ENCODE peak calls at places on chromosomes 13 and 19, in seven cellular contexts. One of them, this sample, is unnamed.

GRCh38 chr13:23621316-23621645 is 51.1 kb downstream of the TNFRSF19 start:
- DNase-seq in tibial nerve: no peak
- DNase-seq in Calu3: peak
- DNase-seq in effector memory CD8-positive, alpha-beta T cell: no peak
- DNase-seq in NCI-H510A treated with DMSO at 0.1 percent for 48 hours: no peak
- DNase-seq in AG04450: peak
- DNase-seq in activated T-cell treated with anti-CD3 and anti-CD28 coated beads for 24 hours: no peak
- DNase-seq in this sample: no peak

GRCh38 chr19:39224910-39225309 is 19.9 kb downstream of the IFNL3 start:
- DNase-seq in tibial nerve: no peak
- DNase-seq in Calu3: no peak
- DNase-seq in effector memory CD8-positive, alpha-beta T cell: no peak
- DNase-seq in NCI-H510A treated with DMSO at 0.1 percent for 48 hours: no peak
- DNase-seq in AG04450: no peak
- DNase-seq in activated T-cell treated with anti-CD3 and anti-CD28 coated beads for 24 hours: no peak
- DNase-seq in this sample: no peak

GRCh38 chr19:12985049-12985776 is 10.1 kb upstream of the NFIX start:
- DNase-seq in tibial nerve: peak
- DNase-seq in Calu3: peak
- DNase-seq in effector memory CD8-positive, alpha-beta T cell: peak
- DNase-seq in NCI-H510A treated with DMSO at 0.1 percent for 48 hours: peak
- DNase-seq in AG04450: no peak
- DNase-seq in activated T-cell treated with anti-CD3 and anti-CD28 coated beads for 24 hours: no peak
- DNase-seq in this sample: peak

GRCh38 chr13:113741101-113741731 is 17.8 kb upstream of the TMEM255B start:
- DNase-seq in tibial nerve: no peak
- DNase-seq in Calu3: no peak
- DNase-seq in effector memory CD8-positive, alpha-beta T cell: no peak
- DNase-seq in NCI-H510A treated with DMSO at 0.1 percent for 48 hours: no peak
- DNase-seq in AG04450: no peak
- DNase-seq in activated T-cell treated with anti-CD3 and anti-CD28 coated beads for 24 hours: no peak
- DNase-seq in this sample: no peak

GRCh38 chr13:101829484-101829883 is 377.0 kb downstream of the ITGBL1 start:
- DNase-seq in tibial nerve: no peak
- DNase-seq in Calu3: no peak
- DNase-seq in effector memory CD8-positive, alpha-beta T cell: no peak
- DNase-seq in NCI-H510A treated with DMSO at 0.1 percent for 48 hours: no peak
- DNase-seq in AG04450: no peak
- DNase-seq in activated T-cell treated with anti-CD3 and anti-CD28 coated beads for 24 hours: no peak
- DNase-seq in this sample: no peak

GRCh38 chr13:73335226-73335625 is 276.4 kb downstream of the KLF5 start:
- DNase-seq in tibial nerve: no peak
- DNase-seq in Calu3: no peak
- DNase-seq in effector memory CD8-positive, alpha-beta T cell: no peak
- DNase-seq in NCI-H510A treated with DMSO at 0.1 percent for 48 hours: no peak
- DNase-seq in AG04450: no peak
- DNase-seq in activated T-cell treated with anti-CD3 and anti-CD28 coated beads for 24 hours: no peak
- DNase-seq in this sample: no peak

GRCh38 chr19:4256563-4256962 is 9.7 kb downstream of the YJU2 start:
- DNase-seq in tibial nerve: no peak
- DNase-seq in Calu3: no peak
- DNase-seq in effector memory CD8-positive, alpha-beta T cell: no peak
- DNase-seq in NCI-H510A treated with DMSO at 0.1 percent for 48 hours: no peak
- DNase-seq in AG04450: no peak
- DNase-seq in activated T-cell treated with anti-CD3 and anti-CD28 coated beads for 24 hours: no peak
- DNase-seq in this sample: no peak

GRCh38 chr19:27793128-27793643 is 1419.8 kb downstream of the UQCRFS1 start:
- DNase-seq in tibial nerve: peak
- DNase-seq in Calu3: peak
- DNase-seq in effector memory CD8-positive, alpha-beta T cell: no peak
- DNase-seq in NCI-H510A treated with DMSO at 0.1 percent for 48 hours: peak
- DNase-seq in AG04450: peak
- DNase-seq in activated T-cell treated with anti-CD3 and anti-CD28 coated beads for 24 hours: peak
- DNase-seq in this sample: peak

GRCh38 chr19:51471527-51471926 is 6.8 kb upstream of the CEACAM18 start:
- DNase-seq in tibial nerve: no peak
- DNase-seq in Calu3: no peak
- DNase-seq in effector memory CD8-positive, alpha-beta T cell: no peak
- DNase-seq in NCI-H510A treated with DMSO at 0.1 percent for 48 hours: no peak
- DNase-seq in AG04450: no peak
- DNase-seq in activated T-cell treated with anti-CD3 and anti-CD28 coated beads for 24 hours: no peak
- DNase-seq in this sample: no peak

GRCh38 chr13:39273953-39274352 is 235.7 kb downstream of the NHLRC3 start:
- DNase-seq in tibial nerve: no peak
- DNase-seq in Calu3: peak
- DNase-seq in effector memory CD8-positive, alpha-beta T cell: no peak
- DNase-seq in NCI-H510A treated with DMSO at 0.1 percent for 48 hours: peak
- DNase-seq in AG04450: no peak
- DNase-seq in activated T-cell treated with anti-CD3 and anti-CD28 coated beads for 24 hours: no peak
- DNase-seq in this sample: no peak

GRCh38 chr13:39870197-39870746 is 214.8 kb downstream of the COG6 start:
- DNase-seq in tibial nerve: no peak
- DNase-seq in Calu3: no peak
- DNase-seq in effector memory CD8-positive, alpha-beta T cell: no peak
- DNase-seq in NCI-H510A treated with DMSO at 0.1 percent for 48 hours: no peak
- DNase-seq in AG04450: no peak
- DNase-seq in activated T-cell treated with anti-CD3 and anti-CD28 coated beads for 24 hours: no peak
- DNase-seq in this sample: no peak

GRCh38 chr13:49300716-49301589 is 53.2 kb downstream of the CDADC1 start:
- DNase-seq in tibial nerve: no peak
- DNase-seq in Calu3: peak
- DNase-seq in effector memory CD8-positive, alpha-beta T cell: peak
- DNase-seq in NCI-H510A treated with DMSO at 0.1 percent for 48 hours: peak
- DNase-seq in AG04450: peak
- DNase-seq in activated T-cell treated with anti-CD3 and anti-CD28 coated beads for 24 hours: peak
- DNase-seq in this sample: no peak

GRCh38 chr19:37829526-37829925 is 50.1 kb upstream of the ZNF573 start:
- DNase-seq in tibial nerve: no peak
- DNase-seq in Calu3: no peak
- DNase-seq in effector memory CD8-positive, alpha-beta T cell: no peak
- DNase-seq in NCI-H510A treated with DMSO at 0.1 percent for 48 hours: no peak
- DNase-seq in AG04450: no peak
- DNase-seq in activated T-cell treated with anti-CD3 and anti-CD28 coated beads for 24 hours: no peak
- DNase-seq in this sample: no peak

GRCh38 chr19:49229416-49229815 is 71.8 kb downstream of the TRPM4 start:
- DNase-seq in tibial nerve: no peak
- DNase-seq in Calu3: no peak
- DNase-seq in effector memory CD8-positive, alpha-beta T cell: no peak
- DNase-seq in NCI-H510A treated with DMSO at 0.1 percent for 48 hours: no peak
- DNase-seq in AG04450: no peak
- DNase-seq in activated T-cell treated with anti-CD3 and anti-CD28 coated beads for 24 hours: no peak
- DNase-seq in this sample: no peak

GRCh38 chr19:50719566-50719965 is at the start of gene SHANK1:
- DNase-seq in tibial nerve: no peak
- DNase-seq in Calu3: no peak
- DNase-seq in effector memory CD8-positive, alpha-beta T cell: no peak
- DNase-seq in NCI-H510A treated with DMSO at 0.1 percent for 48 hours: no peak
- DNase-seq in AG04450: no peak
- DNase-seq in activated T-cell treated with anti-CD3 and anti-CD28 coated beads for 24 hours: no peak
- DNase-seq in this sample: no peak

GRCh38 chr13:99873141-99873540 is 98.4 kb downstream of the ZIC5 start:
- DNase-seq in tibial nerve: no peak
- DNase-seq in Calu3: no peak
- DNase-seq in effector memory CD8-positive, alpha-beta T cell: no peak
- DNase-seq in NCI-H510A treated with DMSO at 0.1 percent for 48 hours: no peak
- DNase-seq in AG04450: no peak
- DNase-seq in activated T-cell treated with anti-CD3 and anti-CD28 coated beads for 24 hours: no peak
- DNase-seq in this sample: no peak

GRCh38 chr19:43501661-43502418 is 2.7 kb downstream of the PHLDB3 start:
- DNase-seq in tibial nerve: no peak
- DNase-seq in Calu3: no peak
- DNase-seq in effector memory CD8-positive, alpha-beta T cell: no peak
- DNase-seq in NCI-H510A treated with DMSO at 0.1 percent for 48 hours: no peak
- DNase-seq in AG04450: no peak
- DNase-seq in activated T-cell treated with anti-CD3 and anti-CD28 coated beads for 24 hours: no peak
- DNase-seq in this sample: no peak

GRCh38 chr19:1170938-1171754 is 2.9 kb downstream of the SBNO2 start:
- DNase-seq in tibial nerve: no peak
- DNase-seq in Calu3: peak
- DNase-seq in effector memory CD8-positive, alpha-beta T cell: no peak
- DNase-seq in NCI-H510A treated with DMSO at 0.1 percent for 48 hours: no peak
- DNase-seq in AG04450: no peak
- DNase-seq in activated T-cell treated with anti-CD3 and anti-CD28 coated beads for 24 hours: no peak
- DNase-seq in this sample: no peak

GRCh38 chr19:6271721-6272410 is 7.9 kb downstream of the MLLT1 start:
- DNase-seq in tibial nerve: peak
- DNase-seq in Calu3: no peak
- DNase-seq in effector memory CD8-positive, alpha-beta T cell: no peak
- DNase-seq in NCI-H510A treated with DMSO at 0.1 percent for 48 hours: no peak
- DNase-seq in AG04450: no peak
- DNase-seq in activated T-cell treated with anti-CD3 and anti-CD28 coated beads for 24 hours: no peak
- DNase-seq in this sample: peak

GRCh38 chr19:7460562-7460966 is 28.3 kb downstream of the PEX11G start:
- DNase-seq in tibial nerve: no peak
- DNase-seq in Calu3: no peak
- DNase-seq in effector memory CD8-positive, alpha-beta T cell: no peak
- DNase-seq in NCI-H510A treated with DMSO at 0.1 percent for 48 hours: no peak
- DNase-seq in AG04450: no peak
- DNase-seq in activated T-cell treated with anti-CD3 and anti-CD28 coated beads for 24 hours: no peak
- DNase-seq in this sample: no peak

GRCh38 chr13:60182907-60183306 is 19.2 kb upstream of the DIAPH3 start:
- DNase-seq in tibial nerve: no peak
- DNase-seq in Calu3: no peak
- DNase-seq in effector memory CD8-positive, alpha-beta T cell: no peak
- DNase-seq in NCI-H510A treated with DMSO at 0.1 percent for 48 hours: no peak
- DNase-seq in AG04450: no peak
- DNase-seq in activated T-cell treated with anti-CD3 and anti-CD28 coated beads for 24 hours: no peak
- DNase-seq in this sample: no peak

GRCh38 chr19:29641597-29641996 is 23.7 kb upstream of the PLEKHF1 start:
- DNase-seq in tibial nerve: no peak
- DNase-seq in Calu3: no peak
- DNase-seq in effector memory CD8-positive, alpha-beta T cell: no peak
- DNase-seq in NCI-H510A treated with DMSO at 0.1 percent for 48 hours: no peak
- DNase-seq in AG04450: no peak
- DNase-seq in activated T-cell treated with anti-CD3 and anti-CD28 coated beads for 24 hours: no peak
- DNase-seq in this sample: no peak

GRCh38 chr19:49887653-49888477 is 8.8 kb downstream of the IL4I1 start:
- DNase-seq in tibial nerve: no peak
- DNase-seq in Calu3: no peak
- DNase-seq in effector memory CD8-positive, alpha-beta T cell: no peak
- DNase-seq in NCI-H510A treated with DMSO at 0.1 percent for 48 hours: peak
- DNase-seq in AG04450: no peak
- DNase-seq in activated T-cell treated with anti-CD3 and anti-CD28 coated beads for 24 hours: no peak
- DNase-seq in this sample: no peak

GRCh38 chr19:3302755-3303154 is 63.6 kb upstream of the NFIC start:
- DNase-seq in tibial nerve: no peak
- DNase-seq in Calu3: no peak
- DNase-seq in effector memory CD8-positive, alpha-beta T cell: no peak
- DNase-seq in NCI-H510A treated with DMSO at 0.1 percent for 48 hours: no peak
- DNase-seq in AG04450: no peak
- DNase-seq in activated T-cell treated with anti-CD3 and anti-CD28 coated beads for 24 hours: no peak
- DNase-seq in this sample: no peak

GRCh38 chr19:41959056-41960053 is at the start of gene RABAC1:
- DNase-seq in tibial nerve: peak
- DNase-seq in Calu3: peak
- DNase-seq in effector memory CD8-positive, alpha-beta T cell: peak
- DNase-seq in NCI-H510A treated with DMSO at 0.1 percent for 48 hours: peak
- DNase-seq in AG04450: peak
- DNase-seq in activated T-cell treated with anti-CD3 and anti-CD28 coated beads for 24 hours: peak
- DNase-seq in this sample: peak

GRCh38 chr13:26881154-26881553 is 120.6 kb upstream of the GPR12 start:
- DNase-seq in tibial nerve: no peak
- DNase-seq in Calu3: no peak
- DNase-seq in effector memory CD8-positive, alpha-beta T cell: no peak
- DNase-seq in NCI-H510A treated with DMSO at 0.1 percent for 48 hours: peak
- DNase-seq in AG04450: peak
- DNase-seq in activated T-cell treated with anti-CD3 and anti-CD28 coated beads for 24 hours: no peak
- DNase-seq in this sample: no peak

GRCh38 chr19:2500861-2501260 is 24.9 kb downstream of the GADD45B start:
- DNase-seq in tibial nerve: no peak
- DNase-seq in Calu3: no peak
- DNase-seq in effector memory CD8-positive, alpha-beta T cell: no peak
- DNase-seq in NCI-H510A treated with DMSO at 0.1 percent for 48 hours: no peak
- DNase-seq in AG04450: no peak
- DNase-seq in activated T-cell treated with anti-CD3 and anti-CD28 coated beads for 24 hours: no peak
- DNase-seq in this sample: no peak

GRCh38 chr19:8423821-8424223 is 10.7 kb downstream of the MARCHF2 start:
- DNase-seq in tibial nerve: peak
- DNase-seq in Calu3: peak
- DNase-seq in effector memory CD8-positive, alpha-beta T cell: no peak
- DNase-seq in NCI-H510A treated with DMSO at 0.1 percent for 48 hours: no peak
- DNase-seq in AG04450: peak
- DNase-seq in activated T-cell treated with anti-CD3 and anti-CD28 coated beads for 24 hours: no peak
- DNase-seq in this sample: peak

GRCh38 chr19:45468159-45468651 is 409 bp downstream of the FOSB start:
- DNase-seq in tibial nerve: no peak
- DNase-seq in Calu3: peak
- DNase-seq in effector memory CD8-positive, alpha-beta T cell: peak
- DNase-seq in NCI-H510A treated with DMSO at 0.1 percent for 48 hours: no peak
- DNase-seq in AG04450: no peak
- DNase-seq in activated T-cell treated with anti-CD3 and anti-CD28 coated beads for 24 hours: no peak
- DNase-seq in this sample: no peak

GRCh38 chr13:33875658-33876401 is 57.9 kb downstream of the RFC3 start:
- DNase-seq in tibial nerve: no peak
- DNase-seq in Calu3: no peak
- DNase-seq in effector memory CD8-positive, alpha-beta T cell: no peak
- DNase-seq in NCI-H510A treated with DMSO at 0.1 percent for 48 hours: no peak
- DNase-seq in AG04450: no peak
- DNase-seq in activated T-cell treated with anti-CD3 and anti-CD28 coated beads for 24 hours: no peak
- DNase-seq in this sample: no peak

GRCh38 chr19:7657047-7657779 is 11.6 kb upstream of the RETN start:
- DNase-seq in tibial nerve: no peak
- DNase-seq in Calu3: no peak
- DNase-seq in effector memory CD8-positive, alpha-beta T cell: no peak
- DNase-seq in NCI-H510A treated with DMSO at 0.1 percent for 48 hours: no peak
- DNase-seq in AG04450: no peak
- DNase-seq in activated T-cell treated with anti-CD3 and anti-CD28 coated beads for 24 hours: no peak
- DNase-seq in this sample: no peak

GRCh38 chr13:43884221-43884620 is 4.5 kb downstream of the LACC1 start:
- DNase-seq in tibial nerve: no peak
- DNase-seq in Calu3: no peak
- DNase-seq in effector memory CD8-positive, alpha-beta T cell: no peak
- DNase-seq in NCI-H510A treated with DMSO at 0.1 percent for 48 hours: no peak
- DNase-seq in AG04450: no peak
- DNase-seq in activated T-cell treated with anti-CD3 and anti-CD28 coated beads for 24 hours: no peak
- DNase-seq in this sample: no peak

GRCh38 chr13:34070544-34071303 is 252.8 kb downstream of the RFC3 start:
- DNase-seq in tibial nerve: no peak
- DNase-seq in Calu3: no peak
- DNase-seq in effector memory CD8-positive, alpha-beta T cell: no peak
- DNase-seq in NCI-H510A treated with DMSO at 0.1 percent for 48 hours: no peak
- DNase-seq in AG04450: no peak
- DNase-seq in activated T-cell treated with anti-CD3 and anti-CD28 coated beads for 24 hours: no peak
- DNase-seq in this sample: no peak

GRCh38 chr13:109669234-109669612 is 117.2 kb downstream of the IRS2 start:
- DNase-seq in tibial nerve: no peak
- DNase-seq in Calu3: no peak
- DNase-seq in effector memory CD8-positive, alpha-beta T cell: no peak
- DNase-seq in NCI-H510A treated with DMSO at 0.1 percent for 48 hours: no peak
- DNase-seq in AG04450: no peak
- DNase-seq in activated T-cell treated with anti-CD3 and anti-CD28 coated beads for 24 hours: no peak
- DNase-seq in this sample: no peak

GRCh38 chr13:111572956-111573355 is 252.5 kb downstream of the TEX29 start:
- DNase-seq in tibial nerve: no peak
- DNase-seq in Calu3: no peak
- DNase-seq in effector memory CD8-positive, alpha-beta T cell: no peak
- DNase-seq in NCI-H510A treated with DMSO at 0.1 percent for 48 hours: peak
- DNase-seq in AG04450: no peak
- DNase-seq in activated T-cell treated with anti-CD3 and anti-CD28 coated beads for 24 hours: no peak
- DNase-seq in this sample: no peak

GRCh38 chr13:113970810-113971470 is 2.9 kb downstream of the C13orf46 start:
- DNase-seq in tibial nerve: no peak
- DNase-seq in Calu3: peak
- DNase-seq in effector memory CD8-positive, alpha-beta T cell: no peak
- DNase-seq in NCI-H510A treated with DMSO at 0.1 percent for 48 hours: no peak
- DNase-seq in AG04450: peak
- DNase-seq in activated T-cell treated with anti-CD3 and anti-CD28 coated beads for 24 hours: no peak
- DNase-seq in this sample: no peak